ENCODE peak calls at places on chromosome 5, in six cellular contexts. I is heart right ventricle, U is DND-41, F is trophoblast cell, J is Peyer's patch, L is prostate gland. E is an unnamed sample. For H3K4me1, the result is how much of the 10 kb centered on the place peaks cover.

GRCh38 chr5:11054014-11054413 is 293.0 kb upstream of the DAP start:
- DNase-seq in F (no peak), J (no peak), U (no peak), L (no peak), I (no peak), E (no peak)

GRCh38 chr5:60403343-60404006 is 296.5 kb downstream of the DEPDC1B start:
- DNase-seq in F (peak), U (no peak), L (peak), J (no peak), I (no peak), E (no peak)

GRCh38 chr5:71596169-71596568 is 9.0 kb downstream of the MCCC2 start:
- DNase-seq in I (no peak), U (no peak), F (peak), J (no peak), L (no peak), E (no peak)

GRCh38 chr5:52580921-52581320 is 206.8 kb upstream of the ITGA1 start:
- DNase-seq in F (no peak), J (no peak), L (no peak), U (no peak), I (no peak), E (no peak)

GRCh38 chr5:179255527-179256228 is 89.6 kb downstream of the ADAMTS2 start:
- DNase-seq in L (no peak), J (peak), F (no peak), U (no peak), I (no peak), E (no peak)

GRCh38 chr5:118981783-118982182 is 6.6 kb downstream of the DTWD2 start:
- DNase-seq in F (no peak), I (no peak), L (no peak), J (no peak), U (no peak), E (no peak)

GRCh38 chr5:1882337-1883119 is at the start of gene IRX4:
- DNase-seq in L (peak), F (peak), I (no peak), J (no peak), U (no peak), E (no peak)

GRCh38 chr5:112554089-112554977 is 135.3 kb upstream of the EPB41L4A start:
- DNase-seq in I (no peak), U (no peak), J (no peak), L (no peak), F (no peak), E (no peak)

GRCh38 chr5:134543820-134544692 is 18.6 kb downstream of the JADE2 start:
- DNase-seq in F (no peak), I (no peak), J (peak), U (peak), L (no peak), E (no peak)

GRCh38 chr5:36724429-36725332 is 118.3 kb downstream of the SLC1A3 start:
- DNase-seq in U (no peak), F (peak), I (peak), L (no peak), J (peak), E (no peak)

GRCh38 chr5:41794478-41794877 is 75.7 kb downstream of the OXCT1 start:
- DNase-seq in I (no peak), U (no peak), J (no peak), F (peak), L (no peak), E (no peak)

GRCh38 chr5:143471041-143471509 is 67.6 kb upstream of the NR3C1 start:
- DNase-seq in J (no peak), L (no peak), U (no peak), I (no peak), F (peak), E (no peak)

GRCh38 chr5:96663608-96664007 is 1.4 kb downstream of the CAST start:
- DNase-seq in J (no peak), L (peak), F (no peak), U (no peak), I (no peak), E (no peak)

GRCh38 chr5:146878471-146879172 is at the start of gene PPP2R2B:
- DNase-seq in J (peak), I (peak), F (peak), L (no peak), U (no peak), E (no peak)

GRCh38 chr5:129094924-129095797 is 612 bp downstream of the ISOC1 start:
- DNase-seq in I (peak), J (peak), L (peak), U (peak), F (peak), E (peak)

GRCh38 chr5:107553063-107553676 is 117.6 kb downstream of the EFNA5 start:
- DNase-seq in F (peak), I (no peak), J (no peak), U (no peak), L (no peak), E (no peak)

GRCh38 chr5:68356216-68356615 is 140.7 kb downstream of the PIK3R1 start:
- DNase-seq in F (no peak), I (no peak), L (no peak), U (no peak), J (no peak), E (no peak)

GRCh38 chr5:149789835-149790234 is 59.7 kb downstream of the PPARGC1B start:
- DNase-seq in F (no peak), U (no peak), I (no peak), L (no peak), J (no peak), E (no peak)
- H3K4me1 ChIP-seq in F (under half), U (under half), I (under half), L (under half), J (under half), E (under half)

DNA sequence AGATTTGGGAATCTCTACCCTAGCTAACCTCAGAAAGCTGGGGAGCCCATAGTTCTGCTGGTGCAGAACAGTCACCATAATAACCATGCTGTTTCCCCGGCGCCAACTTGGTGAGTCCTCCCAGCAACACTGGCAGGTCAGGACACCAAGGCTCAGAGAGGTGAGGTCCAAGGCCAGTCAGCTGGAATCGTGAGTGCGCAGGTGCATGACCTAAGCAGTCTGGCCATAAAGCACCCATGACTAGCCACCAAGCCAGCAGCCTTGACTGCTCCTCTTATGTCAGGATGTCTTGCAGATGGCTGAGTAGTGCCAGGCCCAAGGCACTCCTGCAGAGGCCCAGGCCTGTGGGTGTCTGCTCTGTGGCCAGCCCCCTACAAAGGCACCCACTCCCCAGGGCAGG is 2.6 kb downstream of the RNF44 start:
- DNase-seq in F (no peak), I (no peak), L (no peak), J (peak), U (peak), E (no peak)
- H3K4me1 ChIP-seq in F (under half), I (half or more), L (under half), J (under half), U (under half), E (under half)

DNA sequence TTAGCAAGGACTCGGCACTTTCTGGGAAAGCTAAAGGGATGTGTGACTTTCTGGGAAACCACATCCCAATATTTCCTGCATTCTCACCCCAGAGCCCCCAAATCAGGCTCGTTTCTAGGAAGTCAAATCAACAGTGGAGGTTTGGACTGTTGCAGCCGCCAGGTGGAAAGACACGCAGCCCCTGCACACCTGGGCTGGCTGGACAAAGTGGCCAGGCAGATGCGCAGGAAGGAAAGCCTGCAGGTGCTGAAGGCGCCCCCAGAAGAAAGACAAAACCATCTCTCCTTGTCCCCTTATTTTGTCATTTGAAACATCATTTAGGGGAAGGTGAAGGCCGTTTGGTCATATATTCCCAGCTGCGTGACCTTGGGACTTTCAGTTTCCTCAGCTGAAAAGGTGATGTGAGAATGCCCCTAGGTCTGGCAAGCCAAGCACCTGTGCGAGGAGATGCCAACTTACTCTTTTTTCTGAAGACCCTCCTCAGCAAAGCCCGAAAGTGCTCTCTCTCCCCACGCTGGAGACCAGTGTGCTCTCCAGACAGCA is 97.9 kb upstream of the CPEB4 start:
- DNase-seq in I (no peak), J (no peak), U (no peak), L (no peak), F (no peak), E (no peak)
- H3K4me1 ChIP-seq in I (under half), J (under half), U (under half), L (under half), F (under half), E (under half)

DNA sequence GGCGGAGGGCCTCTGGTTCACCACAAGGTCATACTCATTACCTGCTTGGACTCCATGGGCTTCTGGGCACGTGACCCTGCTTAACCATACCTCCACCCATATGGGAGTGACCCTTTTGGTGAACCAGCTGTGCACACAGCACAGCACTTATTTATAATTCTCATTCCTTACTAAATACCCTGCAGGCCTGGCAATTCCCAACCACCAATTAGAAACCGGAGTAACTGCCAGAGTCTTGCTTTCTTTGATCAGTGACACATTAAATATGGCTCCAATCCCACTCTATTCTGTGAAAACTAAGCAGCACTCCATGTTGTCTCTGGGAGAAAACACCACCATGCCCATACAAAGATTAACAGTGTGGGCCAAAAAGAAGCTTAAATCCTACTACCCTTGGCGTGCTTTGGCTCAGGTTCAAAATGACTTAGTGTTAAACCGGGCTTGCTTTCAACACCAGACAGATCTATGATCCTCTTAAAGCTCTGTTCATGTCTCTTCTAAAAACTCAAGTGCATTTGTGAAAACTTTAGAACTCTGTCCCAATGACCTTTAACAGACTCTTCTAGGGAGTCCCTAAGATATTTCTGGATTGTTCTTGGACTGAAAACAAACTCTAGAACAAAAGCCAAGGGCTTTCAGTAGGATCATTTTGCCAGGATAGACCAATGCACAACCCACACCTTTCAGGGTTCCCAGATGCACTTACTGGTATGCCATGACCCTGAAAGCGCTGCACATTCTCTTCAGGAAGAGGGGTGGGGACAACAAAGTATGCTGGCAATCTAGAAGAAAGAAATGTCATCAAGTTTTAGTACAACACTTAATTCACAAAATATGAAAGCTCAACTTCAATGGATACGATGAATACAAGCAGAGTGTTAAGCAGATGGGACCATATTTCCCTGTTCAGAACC is 57.5 kb downstream of the MTMR12 start:
- DNase-seq in U (no peak), L (no peak), I (no peak), J (no peak), F (no peak), E (no peak)
- H3K4me1 ChIP-seq in U (under half), L (under half), I (under half), J (under half), F (under half), E (under half)

GRCh38 chr5:80139573-80139972 is 104.4 kb downstream of the THBS4 start:
- DNase-seq in L (no peak), J (no peak), F (no peak), U (no peak), I (no peak), E (peak)
- H3K4me1 ChIP-seq in L (under half), J (under half), F (under half), U (half or more), I (under half), E (under half)